ENCODE peak calls at places on chromosomes 11 and 22, in six cellular contexts. O is AG04450, U is endothelial cell of umbilical vein, N is fibroblast of lung, H is GM23248, L is heart right ventricle. V is an unnamed sample.

GRCh38 chr11:71251761-71252433 is 480 bp downstream of the SHANK2 start:
- DNase-seq in O (no peak), U (no peak), N (no peak), H (peak), L (peak), V (no peak)

GRCh38 chr11:1949302-1949701 is 2.2 kb downstream of the MRPL23 start:
- DNase-seq in O (no peak), U (no peak), N (no peak), H (no peak), L (no peak), V (no peak)

GRCh38 chr11:2995091-2995561 is 3.0 kb upstream of the NAP1L4 start:
- DNase-seq in O (no peak), U (no peak), N (no peak), H (no peak), L (no peak), V (no peak)

GRCh38 chr11:125451400-125452124 is 44.5 kb downstream of the FEZ1 start:
- DNase-seq in O (no peak), U (peak), N (peak), H (peak), L (peak), V (peak)

GRCh38 chr11:114081641-114082414 is 22.3 kb downstream of the ZBTB16 start:
- DNase-seq in O (no peak), U (peak), N (peak), H (peak), L (no peak), V (no peak)

GRCh38 chr11:7749456-7749855 is 43.2 kb upstream of the OVCH2 start:
- DNase-seq in O (no peak), U (no peak), N (no peak), H (no peak), L (no peak), V (no peak)

GRCh38 chr11:86811637-86812321 is 11.4 kb downstream of the PRSS23 start:
- DNase-seq in O (peak), U (peak), N (peak), H (peak), L (no peak), V (no peak)

GRCh38 chr11:68040121-68040956 is 1.5 kb downstream of the TCIRG1 start:
- DNase-seq in O (peak), U (peak), N (peak), H (peak), L (peak), V (peak)

GRCh38 chr22:17366830-17367229 is 2.4 kb upstream of the CECR2 start:
- DNase-seq in O (no peak), U (no peak), N (peak), H (no peak), L (peak), V (no peak)

GRCh38 chr11:123100378-123101085 is 38.6 kb upstream of the HSPA8 start:
- DNase-seq in O (no peak), U (no peak), N (no peak), H (peak), L (no peak), V (no peak)

GRCh38 chr11:129530154-129530895 is 154.7 kb downstream of the BARX2 start:
- DNase-seq in O (no peak), U (no peak), N (no peak), H (no peak), L (no peak), V (no peak)

GRCh38 chr11:129533395-129533794 is 157.7 kb downstream of the BARX2 start:
- DNase-seq in O (no peak), U (no peak), N (no peak), H (no peak), L (no peak), V (no peak)

GRCh38 chr11:129528296-129528695 is 152.6 kb downstream of the BARX2 start:
- DNase-seq in O (no peak), U (no peak), N (no peak), H (no peak), L (no peak), V (no peak)
- H3K4me3 ChIP-seq in O (no peak), U (no peak), N (no peak), H (no peak), L (no peak), V (no peak)

DNA sequence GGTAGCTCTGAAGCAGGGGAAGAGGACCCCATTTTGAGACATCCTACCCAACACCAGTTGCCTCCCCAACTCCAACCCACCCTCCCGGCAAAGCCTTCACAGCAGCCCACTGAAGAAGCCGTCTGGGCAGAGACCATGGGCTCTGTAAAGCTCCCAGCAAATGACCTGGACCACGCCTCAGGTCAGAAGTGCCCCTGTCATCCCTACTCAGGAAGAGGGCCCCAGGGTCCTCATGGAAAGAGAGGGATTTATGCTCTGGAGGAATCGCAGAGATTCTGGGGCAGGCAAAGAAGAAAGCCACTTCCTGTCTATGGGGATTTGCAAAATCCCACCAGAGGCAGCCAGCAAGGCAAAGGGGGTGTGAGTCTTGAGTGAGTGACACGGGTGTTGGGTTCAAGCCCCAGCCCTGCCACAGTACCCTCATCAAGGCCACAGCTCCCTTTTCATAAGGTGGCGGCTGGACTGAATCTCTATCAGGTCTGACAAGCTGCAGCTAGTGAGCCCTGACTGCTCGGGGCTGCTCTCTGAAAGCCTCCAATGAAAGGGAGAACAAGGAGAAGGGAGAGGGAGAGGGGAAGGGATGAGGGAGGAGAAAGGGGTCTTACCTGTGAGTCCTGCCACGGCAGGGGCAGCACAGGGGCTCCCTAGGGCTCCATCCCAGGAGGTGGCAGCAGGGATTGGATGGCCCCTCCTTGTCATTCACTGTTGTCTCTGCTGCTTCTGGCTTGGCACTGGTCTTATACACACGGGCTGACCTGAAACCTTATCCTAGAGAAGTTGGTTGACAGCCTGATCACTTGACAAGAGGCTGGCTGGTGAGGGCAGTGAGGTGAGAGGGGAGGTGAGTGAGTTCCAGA is at the start of gene UCP3:
- DNase-seq in O (no peak), U (no peak), N (no peak), H (no peak), L (no peak), V (no peak)
- H3K27ac ChIP-seq in O (no peak), U (no peak), N (no peak), H (no peak), L (peak), V (no peak)

DNA sequence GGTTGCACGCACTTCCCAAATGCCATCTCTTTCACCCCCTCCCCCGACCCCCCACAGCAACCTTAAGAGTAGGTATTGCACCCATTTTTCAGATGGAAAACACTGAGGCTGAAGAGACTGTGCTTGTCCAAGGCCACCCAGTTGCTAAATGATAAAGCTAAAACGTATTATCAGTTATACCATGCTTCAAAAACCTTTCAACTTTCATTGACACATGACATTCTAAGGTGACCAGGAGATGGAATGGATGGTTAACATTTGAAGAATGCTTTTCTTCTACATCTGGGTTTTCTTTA is 4.0 kb downstream of the TIMP3 start:
- DNase-seq in O (no peak), U (no peak), N (no peak), H (no peak), L (no peak), V (no peak)
- H3K4me3 ChIP-seq in O (peak), U (no peak), N (peak), H (peak), L (peak), V (no peak)

GRCh38 chr22:22856364-22856763 is 31.3 kb upstream of the IGLL5 start:
- DNase-seq in O (no peak), U (no peak), N (no peak), H (no peak), L (no peak), V (no peak)
- H3K27ac ChIP-seq in O (no peak), U (no peak), N (no peak), H (no peak), L (no peak), V (no peak)

DNA sequence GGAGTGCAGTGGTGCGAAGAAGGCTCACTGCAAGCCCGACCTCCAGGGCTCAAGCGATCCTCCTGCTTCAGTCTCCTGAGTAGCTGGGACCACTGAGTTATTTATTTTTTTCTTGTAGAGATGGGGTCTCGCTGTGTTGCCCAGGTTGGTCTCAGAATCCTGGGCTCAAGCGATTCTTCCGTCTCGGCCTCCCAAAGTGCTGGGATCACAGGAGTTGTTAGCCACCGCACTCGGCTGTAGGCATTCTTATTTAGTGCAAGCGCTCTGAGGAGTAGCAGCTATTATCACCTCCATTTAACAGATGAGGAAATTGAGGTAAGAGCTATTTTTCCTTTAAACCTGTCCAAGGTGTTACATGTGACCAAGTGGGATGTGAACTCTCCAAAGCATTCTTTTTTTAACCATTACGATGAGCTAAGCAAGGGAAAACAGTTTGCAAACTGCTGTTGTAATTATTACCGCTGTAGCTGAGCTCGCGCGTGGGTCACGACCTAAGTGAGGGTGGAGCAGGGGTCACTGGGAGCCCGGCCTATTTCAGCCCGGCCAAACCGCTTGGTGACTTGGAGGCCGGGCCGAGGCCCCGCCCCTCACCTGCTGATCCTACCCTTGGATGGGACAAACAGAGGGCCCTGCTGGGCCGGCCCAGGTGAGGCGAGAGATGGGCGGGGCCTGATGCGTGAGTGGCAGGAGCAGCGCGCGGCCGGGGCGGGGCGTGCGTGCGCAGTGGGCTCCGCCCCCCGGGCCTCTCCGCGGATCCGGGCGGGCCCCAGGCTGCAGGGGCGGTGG is 449 bp upstream of the KREMEN1 start:
- DNase-seq in O (no peak), U (peak), N (peak), H (peak), L (peak), V (peak)
- H3K4me3 ChIP-seq in O (peak), U (peak), N (peak), H (peak), L (peak), V (peak)

GRCh38 chr11:64314805-64315561 is 2.4 kb downstream of the TRMT112 start:
- DNase-seq in O (no peak), U (no peak), N (no peak), H (no peak), L (no peak), V (no peak)

GRCh38 chr11:64313491-64314145 is 3.7 kb downstream of the TRMT112 start:
- DNase-seq in O (no peak), U (no peak), N (peak), H (peak), L (peak), V (peak)

GRCh38 chr11:64312947-64313346 is 4.4 kb downstream of the TRMT112 start:
- DNase-seq in O (no peak), U (no peak), N (no peak), H (no peak), L (no peak), V (no peak)

GRCh38 chr11:64317325-64317960 is at the start of gene TRMT112:
- DNase-seq in O (peak), U (peak), N (peak), H (peak), L (peak), V (peak)

GRCh38 chr11:64314146-64314804 is 3.1 kb downstream of the TRMT112 start:
- DNase-seq in O (no peak), U (no peak), N (no peak), H (peak), L (no peak), V (no peak)
- H3K27ac ChIP-seq in O (no peak), U (no peak), N (peak), H (peak), L (peak), V (no peak)